ENCODE peak calls at places on chromosomes 5 and 9, in ten cellular contexts. C, O, J, Z, W, V, R, N, F and S are unnamed samples.

GRCh38 chr5:178463321-178464155 is 126.7 kb downstream of the COL23A1 start:
- DNase-seq in C (no peak), O (no peak), J (no peak), Z (no peak), W (no peak), V (no peak), R (no peak), N (no peak), F (no peak), S (no peak)

GRCh38 chr5:113153512-113154097 is 177.0 kb downstream of the DCP2 start:
- DNase-seq in C (no peak), O (no peak), J (no peak), Z (no peak), W (no peak), V (no peak), R (no peak), N (no peak), F (no peak), S (no peak)

GRCh38 chr9:98502976-98503325 is 205.8 kb downstream of the GABBR2 start:
- DNase-seq in C (no peak), O (peak; percentile 55), J (peak; percentile 47), Z (peak; percentile 60), W (no peak), V (no peak), R (peak; percentile 43), N (peak; percentile 48), F (no peak), S (peak; percentile 89)

GRCh38 chr5:144374637-144375036 is 204.0 kb downstream of the KCTD16 start:
- DNase-seq in C (no peak), O (no peak), J (no peak), Z (no peak), W (no peak), V (no peak), R (no peak), N (no peak), F (no peak), S (no peak)

GRCh38 chr9:109274768-109275596 is 45.9 kb downstream of the EPB41L4B start:
- DNase-seq in C (no peak), O (no peak), J (no peak), Z (no peak), W (no peak), V (no peak), R (no peak), N (no peak), F (peak; percentile 88), S (no peak)

GRCh38 chr9:33687779-33688178 is 107.6 kb upstream of the PRSS3 start:
- DNase-seq in C (no peak), O (no peak), J (no peak), Z (no peak), W (no peak), V (peak; percentile 20), R (peak; percentile 3), N (no peak), F (no peak), S (peak; percentile 1)

GRCh38 chr9:5764130-5764868 is 68.6 kb downstream of the ERMP1 start:
- DNase-seq in C (no peak), O (no peak), J (no peak), Z (no peak), W (no peak), V (peak; percentile 58), R (no peak), N (no peak), F (no peak), S (no peak)

GRCh38 chr5:161630948-161631347 is 54.6 kb upstream of the GABRA6 start:
- DNase-seq in C (no peak), O (no peak), J (no peak), Z (no peak), W (no peak), V (no peak), R (no peak), N (no peak), F (no peak), S (no peak)

GRCh38 chr9:93827545-93828330 is 127.4 kb downstream of the BARX1 start:
- DNase-seq in C (peak; percentile 27), O (peak; percentile 84), J (peak; percentile 63), Z (peak; percentile 88), W (peak; percentile 50), V (peak; percentile 54), R (peak; percentile 37), N (peak; percentile 45), F (peak; percentile 44), S (peak; percentile 66)

GRCh38 chr9:16824545-16825041 is 45.9 kb downstream of the BNC2 start:
- DNase-seq in C (no peak), O (peak; percentile 18), J (no peak), Z (peak; percentile 39), W (no peak), V (peak; percentile 32), R (peak; percentile 21), N (peak; percentile 78), F (no peak), S (peak; percentile 85)